ENCODE peak calls at places on chromosomes 7 and 10, in nine cellular contexts. One of them, this sample, is unnamed.

GRCh38 chr10:129417882-129418281 is 49.2 kb upstream of the MGMT start:
- DNase-seq in activated CD4-positive, alpha-beta T cell treated with anti-CD3 and anti-CD28 coated beads for 24 hours: no peak
- DNase-seq in activated T-cell treated with anti-CD3 and anti-CD28 coated beads, Interleukin-2, amount 50 U/mL, for 48 hours: no peak
- DNase-seq in epithelial cell of esophagus: no peak
- DNase-seq in T-cell: no peak
- DNase-seq in left cardiac atrium: no peak
- DNase-seq in psoas muscle: no peak
- DNase-seq in omental fat pad: no peak
- DNase-seq in stimulated activated CD8-positive, alpha-beta memory T cell treated with anti-CD3 and anti-CD28 coated beads, Interleukin-15, amount 100 ng/mL, for 24 hours: no peak
- DNase-seq in this sample: no peak

GRCh38 chr10:119723624-119724023 is 2.2 kb upstream of the INPP5F start:
- DNase-seq in activated CD4-positive, alpha-beta T cell treated with anti-CD3 and anti-CD28 coated beads for 24 hours: no peak
- DNase-seq in activated T-cell treated with anti-CD3 and anti-CD28 coated beads, Interleukin-2, amount 50 U/mL, for 48 hours: no peak
- DNase-seq in epithelial cell of esophagus: no peak
- DNase-seq in T-cell: no peak
- DNase-seq in left cardiac atrium: no peak
- DNase-seq in psoas muscle: no peak
- DNase-seq in omental fat pad: no peak
- DNase-seq in stimulated activated CD8-positive, alpha-beta memory T cell treated with anti-CD3 and anti-CD28 coated beads, Interleukin-15, amount 100 ng/mL, for 24 hours: no peak
- DNase-seq in this sample: no peak

GRCh38 chr7:98189559-98189958 is 21.7 kb upstream of the BHLHA15 start:
- DNase-seq in activated CD4-positive, alpha-beta T cell treated with anti-CD3 and anti-CD28 coated beads for 24 hours: no peak
- DNase-seq in activated T-cell treated with anti-CD3 and anti-CD28 coated beads, Interleukin-2, amount 50 U/mL, for 48 hours: no peak
- DNase-seq in epithelial cell of esophagus: no peak
- DNase-seq in T-cell: no peak
- DNase-seq in left cardiac atrium: no peak
- DNase-seq in psoas muscle: no peak
- DNase-seq in omental fat pad: no peak
- DNase-seq in stimulated activated CD8-positive, alpha-beta memory T cell treated with anti-CD3 and anti-CD28 coated beads, Interleukin-15, amount 100 ng/mL, for 24 hours: no peak
- DNase-seq in this sample: no peak

GRCh38 chr10:81949283-81949682 is 74.3 kb downstream of the NRG3 start:
- DNase-seq in activated CD4-positive, alpha-beta T cell treated with anti-CD3 and anti-CD28 coated beads for 24 hours: no peak
- DNase-seq in activated T-cell treated with anti-CD3 and anti-CD28 coated beads, Interleukin-2, amount 50 U/mL, for 48 hours: no peak
- DNase-seq in epithelial cell of esophagus: no peak
- DNase-seq in T-cell: no peak
- DNase-seq in left cardiac atrium: no peak
- DNase-seq in psoas muscle: no peak
- DNase-seq in omental fat pad: no peak
- DNase-seq in stimulated activated CD8-positive, alpha-beta memory T cell treated with anti-CD3 and anti-CD28 coated beads, Interleukin-15, amount 100 ng/mL, for 24 hours: no peak
- DNase-seq in this sample: no peak

GRCh38 chr7:64687249-64687648 is 21.3 kb downstream of the ZNF107 start:
- DNase-seq in activated CD4-positive, alpha-beta T cell treated with anti-CD3 and anti-CD28 coated beads for 24 hours: no peak
- DNase-seq in activated T-cell treated with anti-CD3 and anti-CD28 coated beads, Interleukin-2, amount 50 U/mL, for 48 hours: no peak
- DNase-seq in epithelial cell of esophagus: no peak
- DNase-seq in T-cell: no peak
- DNase-seq in left cardiac atrium: no peak
- DNase-seq in psoas muscle: no peak
- DNase-seq in omental fat pad: no peak
- DNase-seq in stimulated activated CD8-positive, alpha-beta memory T cell treated with anti-CD3 and anti-CD28 coated beads, Interleukin-15, amount 100 ng/mL, for 24 hours: no peak
- DNase-seq in this sample: no peak

GRCh38 chr10:110208614-110209398 is 1.4 kb downstream of the MXI1 start:
- DNase-seq in activated CD4-positive, alpha-beta T cell treated with anti-CD3 and anti-CD28 coated beads for 24 hours: no peak
- DNase-seq in activated T-cell treated with anti-CD3 and anti-CD28 coated beads, Interleukin-2, amount 50 U/mL, for 48 hours: no peak
- DNase-seq in epithelial cell of esophagus: peak; percentile 54
- DNase-seq in T-cell: peak; percentile 24
- DNase-seq in left cardiac atrium: peak; percentile 43
- DNase-seq in psoas muscle: peak; percentile 21
- DNase-seq in omental fat pad: no peak
- DNase-seq in stimulated activated CD8-positive, alpha-beta memory T cell treated with anti-CD3 and anti-CD28 coated beads, Interleukin-15, amount 100 ng/mL, for 24 hours: no peak
- DNase-seq in this sample: no peak

GRCh38 chr7:156184164-156184563 is 371.9 kb upstream of the SHH start:
- DNase-seq in activated CD4-positive, alpha-beta T cell treated with anti-CD3 and anti-CD28 coated beads for 24 hours: no peak
- DNase-seq in activated T-cell treated with anti-CD3 and anti-CD28 coated beads, Interleukin-2, amount 50 U/mL, for 48 hours: no peak
- DNase-seq in epithelial cell of esophagus: peak; percentile 1
- DNase-seq in T-cell: no peak
- DNase-seq in left cardiac atrium: no peak
- DNase-seq in psoas muscle: no peak
- DNase-seq in omental fat pad: no peak
- DNase-seq in stimulated activated CD8-positive, alpha-beta memory T cell treated with anti-CD3 and anti-CD28 coated beads, Interleukin-15, amount 100 ng/mL, for 24 hours: no peak
- DNase-seq in this sample: no peak

GRCh38 chr10:86355571-86356038 is 11.0 kb downstream of the GRID1 start:
- DNase-seq in activated CD4-positive, alpha-beta T cell treated with anti-CD3 and anti-CD28 coated beads for 24 hours: no peak
- DNase-seq in activated T-cell treated with anti-CD3 and anti-CD28 coated beads, Interleukin-2, amount 50 U/mL, for 48 hours: no peak
- DNase-seq in epithelial cell of esophagus: no peak
- DNase-seq in T-cell: no peak
- DNase-seq in left cardiac atrium: peak; percentile 37
- DNase-seq in psoas muscle: no peak
- DNase-seq in omental fat pad: no peak
- DNase-seq in stimulated activated CD8-positive, alpha-beta memory T cell treated with anti-CD3 and anti-CD28 coated beads, Interleukin-15, amount 100 ng/mL, for 24 hours: no peak
- DNase-seq in this sample: no peak

GRCh38 chr10:132554991-132555647 is 17.5 kb downstream of the INPP5A start:
- DNase-seq in activated CD4-positive, alpha-beta T cell treated with anti-CD3 and anti-CD28 coated beads for 24 hours: no peak
- DNase-seq in activated T-cell treated with anti-CD3 and anti-CD28 coated beads, Interleukin-2, amount 50 U/mL, for 48 hours: no peak
- DNase-seq in epithelial cell of esophagus: no peak
- DNase-seq in T-cell: peak; percentile 69
- DNase-seq in left cardiac atrium: peak; percentile 71
- DNase-seq in psoas muscle: no peak
- DNase-seq in omental fat pad: no peak
- DNase-seq in stimulated activated CD8-positive, alpha-beta memory T cell treated with anti-CD3 and anti-CD28 coated beads, Interleukin-15, amount 100 ng/mL, for 24 hours: no peak
- DNase-seq in this sample: peak; percentile 73

GRCh38 chr10:75097666-75098285 is 13.7 kb upstream of the SAMD8 start:
- DNase-seq in activated CD4-positive, alpha-beta T cell treated with anti-CD3 and anti-CD28 coated beads for 24 hours: no peak
- DNase-seq in activated T-cell treated with anti-CD3 and anti-CD28 coated beads, Interleukin-2, amount 50 U/mL, for 48 hours: no peak
- DNase-seq in epithelial cell of esophagus: no peak
- DNase-seq in T-cell: no peak
- DNase-seq in left cardiac atrium: no peak
- DNase-seq in psoas muscle: no peak
- DNase-seq in omental fat pad: no peak
- DNase-seq in stimulated activated CD8-positive, alpha-beta memory T cell treated with anti-CD3 and anti-CD28 coated beads, Interleukin-15, amount 100 ng/mL, for 24 hours: no peak
- DNase-seq in this sample: no peak

GRCh38 chr7:41879113-41879385 is 176.2 kb upstream of the INHBA start:
- DNase-seq in activated CD4-positive, alpha-beta T cell treated with anti-CD3 and anti-CD28 coated beads for 24 hours: no peak
- DNase-seq in activated T-cell treated with anti-CD3 and anti-CD28 coated beads, Interleukin-2, amount 50 U/mL, for 48 hours: no peak
- DNase-seq in epithelial cell of esophagus: no peak
- DNase-seq in T-cell: no peak
- DNase-seq in left cardiac atrium: no peak
- DNase-seq in psoas muscle: no peak
- DNase-seq in omental fat pad: no peak
- DNase-seq in stimulated activated CD8-positive, alpha-beta memory T cell treated with anti-CD3 and anti-CD28 coated beads, Interleukin-15, amount 100 ng/mL, for 24 hours: no peak
- DNase-seq in this sample: no peak

GRCh38 chr10:86795353-86795752 is 38.9 kb downstream of the BMPR1A start:
- DNase-seq in activated CD4-positive, alpha-beta T cell treated with anti-CD3 and anti-CD28 coated beads for 24 hours: no peak
- DNase-seq in activated T-cell treated with anti-CD3 and anti-CD28 coated beads, Interleukin-2, amount 50 U/mL, for 48 hours: no peak
- DNase-seq in epithelial cell of esophagus: peak; percentile 53
- DNase-seq in T-cell: no peak
- DNase-seq in left cardiac atrium: no peak
- DNase-seq in psoas muscle: no peak
- DNase-seq in omental fat pad: no peak
- DNase-seq in stimulated activated CD8-positive, alpha-beta memory T cell treated with anti-CD3 and anti-CD28 coated beads, Interleukin-15, amount 100 ng/mL, for 24 hours: no peak
- DNase-seq in this sample: no peak